ENCODE peak calls at places on chromosomes 11 and 22, in five cellular contexts. S, Q, B, N and O are unnamed samples. For H3K36me3, the result is how much of the 10 kb centered on the place peaks cover.

GRCh38 chr22:30516273-30516672 is 10.8 kb upstream of the SEC14L4 start:
- DNase-seq in S (no peak), B (no peak), N (no peak), Q (no peak), O (no peak)

GRCh38 chr11:33692013-33692504 is 8.6 kb downstream of the C11orf91 start:
- DNase-seq in S (no peak), Q (peak), B (no peak), N (peak), O (peak)

GRCh38 chr11:103904324-103904667 is 132.1 kb upstream of the DDI1 start:
- DNase-seq in N (no peak), B (no peak), S (no peak), Q (no peak), O (no peak)

GRCh38 chr11:16941935-16942334 is 72.3 kb downstream of the PLEKHA7 start:
- DNase-seq in B (no peak), S (no peak), N (no peak), Q (no peak), O (no peak)

GRCh38 chr11:19819148-19819547 is 106.5 kb downstream of the NAV2 start:
- DNase-seq in N (no peak), Q (no peak), S (no peak), B (no peak), O (no peak)

GRCh38 chr11:68817554-68817953 is 24.2 kb downstream of the CPT1A start:
- DNase-seq in Q (no peak), B (no peak), N (no peak), S (no peak), O (no peak)

GRCh38 chr22:21834869-21835268 is 32.6 kb downstream of the MAPK1 start:
- DNase-seq in N (no peak), B (no peak), Q (no peak), S (no peak), O (no peak)

GRCh38 chr11:77821349-77821851 is 456 bp downstream of the AAMDC start:
- DNase-seq in Q (peak), S (no peak), B (peak), N (peak), O (no peak)

GRCh38 chr11:133579165-133580031 is 47.1 kb upstream of the OPCML start:
- DNase-seq in N (no peak), Q (no peak), S (no peak), B (no peak), O (no peak)

GRCh38 chr11:26045082-26045481 is 286.8 kb upstream of the ANO3 start:
- DNase-seq in B (no peak), Q (no peak), S (no peak), N (no peak), O (no peak)

GRCh38 chr22:30354644-30355043 is 2.0 kb downstream of the SF3A1 start:
- DNase-seq in S (no peak), Q (no peak), N (no peak), B (no peak), O (no peak)

GRCh38 chr22:40413873-40414272 is 43.5 kb downstream of the SGSM3 start:
- DNase-seq in N (no peak), B (no peak), S (no peak), Q (peak), O (no peak)
- H3K36me3 ChIP-seq in N (under half), B (half or more), S (under half), Q (under half), O (half or more)

GRCh38 chr11:44598831-44599230 is 33.4 kb downstream of the CD82 start:
- DNase-seq in S (no peak), N (no peak), B (no peak), Q (no peak), O (no peak)

GRCh38 chr11:44601471-44602370 is 36.3 kb downstream of the CD82 start:
- DNase-seq in S (no peak), B (no peak), Q (no peak), N (no peak), O (no peak)

GRCh38 chr11:44600261-44600660 is 34.8 kb downstream of the CD82 start:
- DNase-seq in N (no peak), S (no peak), B (no peak), Q (no peak), O (no peak)

GRCh38 chr11:44602810-44603410 is 37.4 kb downstream of the CD82 start:
- DNase-seq in B (no peak), N (no peak), S (no peak), Q (no peak), O (no peak)

DNA sequence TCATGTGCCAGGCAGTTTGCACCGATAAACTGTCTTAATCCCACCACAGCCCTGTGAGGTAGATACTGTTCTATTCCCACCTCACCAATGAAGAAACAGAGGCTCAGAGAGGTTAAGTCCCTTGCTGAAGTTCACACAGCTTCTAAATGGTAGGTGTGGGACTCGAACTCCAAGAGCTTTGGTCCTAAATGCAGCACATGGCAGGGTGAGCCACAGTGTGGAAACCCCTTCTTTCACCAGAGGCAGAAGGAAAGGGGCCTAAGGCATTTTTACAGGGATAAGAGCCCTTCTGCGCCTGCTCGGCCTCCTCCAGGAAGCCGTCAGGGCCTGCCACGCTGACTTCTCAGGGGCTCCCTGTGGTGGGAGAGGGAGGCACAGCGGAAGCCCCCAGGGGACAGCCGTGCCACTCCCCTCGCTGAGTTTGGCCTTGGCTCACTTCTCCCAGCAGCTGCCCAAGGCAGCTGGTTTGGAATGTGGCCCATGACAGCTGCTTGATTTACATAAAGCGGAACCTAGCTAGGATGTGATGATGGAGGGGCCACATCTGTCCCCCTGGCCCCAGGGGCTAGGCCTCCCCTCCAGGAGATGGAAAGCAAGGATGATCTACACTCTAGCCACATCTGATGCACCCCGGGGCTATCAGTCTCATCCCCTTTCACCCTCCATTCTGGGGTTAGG is 35.4 kb downstream of the CD82 start:
- DNase-seq in B (no peak), S (no peak), N (no peak), Q (peak), O (no peak)
- H3K36me3 ChIP-seq in B (half or more), S (under half), N (under half), Q (under half), O (under half)

GRCh38 chr11:82927264-82927880 is 25.8 kb downstream of the DDIAS start:
- DNase-seq in N (no peak), S (no peak), B (peak), Q (no peak), O (no peak)

GRCh38 chr11:82930229-82930628 is 28.7 kb downstream of the DDIAS start:
- DNase-seq in S (no peak), N (no peak), B (no peak), Q (no peak), O (no peak)

GRCh38 chr11:82929121-82929520 is 27.6 kb downstream of the DDIAS start:
- DNase-seq in Q (no peak), S (no peak), N (no peak), B (no peak), O (no peak)

GRCh38 chr11:82932564-82932963 is 31.0 kb downstream of the DDIAS start:
- DNase-seq in Q (no peak), N (no peak), B (no peak), S (no peak), O (no peak)

DNA sequence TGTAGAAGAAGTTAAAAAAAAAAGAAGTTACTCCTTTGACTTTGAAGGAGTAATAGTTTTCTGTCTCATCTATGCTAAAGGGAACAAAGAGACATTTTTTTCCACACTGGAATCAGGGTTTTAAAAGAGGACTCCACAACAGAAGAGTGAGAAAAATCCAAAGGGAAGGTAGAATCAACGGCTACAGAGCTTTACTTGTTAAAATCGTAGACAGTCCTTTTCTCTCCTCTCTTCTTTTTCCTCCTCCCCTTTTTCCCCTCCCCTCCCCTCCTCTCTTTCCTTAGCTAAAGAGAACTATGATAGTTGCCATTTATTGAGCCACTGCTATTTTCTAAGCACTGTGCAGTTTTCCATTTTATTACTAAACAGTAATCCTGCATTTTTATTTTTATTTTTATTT is 29.2 kb downstream of the DDIAS start:
- DNase-seq in S (no peak), Q (no peak), N (no peak), B (no peak), O (no peak)
- H3K36me3 ChIP-seq in S (under half), Q (under half), N (under half), B (under half), O (under half)

GRCh38 chr11:70394211-70394950 is 3.9 kb upstream of the CTTN start:
- DNase-seq in N (no peak), Q (no peak), B (no peak), S (no peak), O (no peak)
- H3K36me3 ChIP-seq in N (under half), Q (under half), B (under half), S (under half), O (under half)

DNA sequence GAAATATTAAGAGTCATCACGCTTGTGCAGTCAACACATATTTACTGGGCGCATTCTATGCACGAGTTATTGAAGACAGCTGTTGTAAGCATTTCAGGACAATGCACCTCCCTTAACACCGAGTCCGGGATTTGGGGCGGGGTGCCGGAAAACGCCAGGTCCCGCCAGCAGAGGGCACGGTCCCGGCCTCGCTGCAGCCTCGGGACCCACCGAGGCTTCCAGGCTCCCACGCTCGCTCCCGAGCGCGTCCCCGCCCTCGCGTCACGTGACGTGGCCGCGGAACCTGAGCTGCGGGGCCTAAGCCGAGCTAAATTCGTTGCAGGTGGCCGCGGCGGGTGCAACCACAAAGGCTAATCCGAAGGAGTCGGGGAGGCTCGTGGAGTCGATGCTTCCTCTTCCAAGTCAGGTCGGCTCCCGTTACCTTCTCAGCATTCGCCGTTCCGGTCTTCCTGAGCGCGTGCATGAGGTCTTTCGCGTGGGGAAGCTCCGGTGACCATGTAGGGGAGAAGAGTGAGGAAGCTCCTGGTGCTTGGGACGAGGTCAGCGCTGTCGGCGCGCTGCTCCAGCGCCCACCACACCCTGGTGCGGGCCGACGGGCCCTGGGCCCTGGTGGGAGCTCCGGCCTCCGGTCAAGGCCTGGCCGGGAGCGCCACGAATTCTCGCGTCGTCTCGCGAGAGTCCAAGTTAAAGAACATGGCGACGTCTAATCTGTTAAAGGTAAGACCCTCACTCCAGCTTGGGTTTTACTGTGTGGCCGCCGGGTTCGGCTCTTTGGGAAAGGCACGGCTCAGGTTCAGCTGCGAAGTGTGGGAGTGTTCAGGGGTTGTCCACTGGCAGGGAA is at the start of gene CUL5:
- DNase-seq in S (no peak), B (peak), Q (peak), N (peak), O (peak)
- H3K36me3 ChIP-seq in S (under half), B (under half), Q (under half), N (under half), O (under half)

GRCh38 chr11:84218318-84218717 is 932.2 kb upstream of the CCDC90B start:
- DNase-seq in N (no peak), S (no peak), B (no peak), Q (no peak), O (no peak)
- H3K36me3 ChIP-seq in N (under half), S (under half), B (under half), Q (under half), O (under half)

GRCh38 chr22:41248758-41249157 is 8.0 kb upstream of the CHADL start:
- DNase-seq in S (no peak), B (no peak), N (no peak), Q (no peak), O (no peak)

GRCh38 chr22:41243361-41243760 is 2.6 kb upstream of the CHADL start:
- DNase-seq in Q (no peak), N (no peak), B (no peak), S (no peak), O (no peak)

GRCh38 chr22:41247703-41248102 is 7.0 kb upstream of the CHADL start:
- DNase-seq in Q (no peak), S (no peak), N (no peak), B (no peak), O (no peak)

GRCh38 chr22:41248314-41248713 is 7.6 kb upstream of the CHADL start:
- DNase-seq in N (no peak), B (no peak), Q (no peak), S (no peak), O (no peak)

DNA sequence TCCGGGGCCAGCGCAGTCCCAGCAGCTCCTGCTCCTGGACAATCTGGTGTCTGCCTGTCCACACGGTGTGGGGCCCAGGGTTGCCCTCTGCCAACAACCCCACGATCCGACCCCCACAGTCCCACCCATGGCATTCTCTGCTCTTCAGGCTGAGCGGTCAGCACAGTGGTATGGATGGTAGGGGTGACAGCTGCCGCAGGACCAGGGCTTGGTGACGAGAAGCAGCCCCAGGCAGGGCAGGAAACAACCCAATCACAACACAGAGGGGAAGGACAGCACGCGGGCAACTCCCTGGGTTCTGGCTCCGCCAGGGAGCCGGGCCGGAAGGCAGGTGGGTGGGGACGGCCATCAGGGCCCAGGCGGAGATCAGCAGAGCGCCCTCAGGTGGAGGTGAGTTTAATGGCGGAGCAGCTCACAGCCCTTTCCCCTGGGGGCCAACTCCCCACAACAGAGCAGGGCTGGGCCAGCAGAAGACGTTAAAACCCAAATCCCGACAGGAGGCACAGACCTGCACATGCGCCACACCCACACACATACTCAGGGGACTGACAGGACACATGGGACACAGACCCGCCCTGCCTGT is 5.3 kb upstream of the CHADL start:
- DNase-seq in S (no peak), N (no peak), Q (no peak), B (no peak), O (no peak)
- H3K36me3 ChIP-seq in S (under half), N (under half), Q (under half), B (half or more), O (under half)

GRCh38 chr11:61854206-61854875 is 26.2 kb downstream of the FADS2 start:
- DNase-seq in N (no peak), Q (no peak), S (no peak), B (no peak), O (no peak)

GRCh38 chr11:61855939-61856730 is 28.0 kb downstream of the FADS2 start:
- DNase-seq in N (peak), Q (no peak), S (no peak), B (no peak), O (no peak)

GRCh38 chr11:61854966-61855714 is 27.0 kb downstream of the FADS2 start:
- DNase-seq in S (no peak), B (no peak), Q (no peak), N (peak), O (no peak)

GRCh38 chr11:61851900-61852295 is 23.8 kb downstream of the FADS2 start:
- DNase-seq in Q (no peak), B (no peak), S (no peak), N (no peak), O (no peak)

GRCh38 chr11:61853698-61854169 is 25.6 kb downstream of the FADS2 start:
- DNase-seq in N (peak), B (no peak), Q (no peak), S (no peak), O (no peak)
- H3K36me3 ChIP-seq in N (under half), B (half or more), Q (under half), S (under half), O (under half)

GRCh38 chr22:26501996-26502395 is 10.3 kb downstream of the TFIP11 start:
- DNase-seq in Q (no peak), S (no peak), B (no peak), N (no peak), O (no peak)
- H3K36me3 ChIP-seq in Q (under half), S (under half), B (half or more), N (under half), O (half or more)